ENCODE peak calls at places on chromosome X, in four cellular contexts. F is colonic mucosa, V is GM23338, Z is OCI-LY7. D is an unnamed sample.

GRCh38 chrX:95974885-95975284 is 709.8 kb upstream of the DIAPH2 start:
- DNase-seq in F (no peak), V (no peak), Z (no peak), D (no peak)

GRCh38 chrX:96721398-96721797 is 36.8 kb downstream of the DIAPH2 start:
- DNase-seq in F (no peak), V (no peak), Z (no peak), D (no peak)

GRCh38 chrX:14029039-14029424 is 660 bp downstream of the GEMIN8 start:
- DNase-seq in F (no peak), V (no peak), Z (peak), D (no peak)

GRCh38 chrX:35040871-35041270 is 98.3 kb downstream of the FAM47B start:
- DNase-seq in F (no peak), V (no peak), Z (no peak), D (no peak)

GRCh38 chrX:12721042-12721441 is 70.2 kb upstream of the PRPS2 start:
- DNase-seq in F (no peak), V (no peak), Z (no peak), D (no peak)

GRCh38 chrX:47218920-47219815 is 687 bp downstream of the CDK16 start:
- DNase-seq in F (peak), V (peak), Z (peak), D (no peak)

GRCh38 chrX:7045238-7045955 is 102.1 kb upstream of the STS start:
- DNase-seq in F (no peak), V (no peak), Z (no peak), D (no peak)

GRCh38 chrX:50805316-50805715 is 8.7 kb downstream of the SHROOM4 start:
- DNase-seq in F (no peak), V (no peak), Z (no peak), D (no peak)

GRCh38 chrX:82230013-82230412 is 1028.1 kb downstream of the SH3BGRL start:
- DNase-seq in F (no peak), V (no peak), Z (no peak), D (no peak)

DNA sequence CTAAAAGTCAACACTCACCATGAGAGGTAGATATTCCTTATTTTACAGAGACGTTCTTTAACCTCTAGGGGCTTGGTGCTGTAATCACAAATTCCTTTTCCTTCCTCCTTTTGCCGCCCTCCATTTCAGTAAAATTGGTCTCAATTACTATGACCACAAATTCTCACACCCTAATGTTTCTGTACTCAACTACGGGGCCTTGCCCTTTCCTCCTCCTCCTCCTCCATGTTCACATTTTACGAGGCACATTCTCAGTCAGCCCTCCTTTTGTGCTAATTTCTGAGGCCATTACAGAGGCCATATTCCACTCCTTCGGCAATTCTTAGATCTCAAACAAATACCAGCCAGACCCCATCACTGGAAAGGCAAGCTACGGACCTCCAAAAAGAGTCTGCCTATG is 92.1 kb downstream of the SH3KBP1 start:
- DNase-seq in F (no peak), V (no peak), Z (no peak), D (no peak)
- H3K27ac ChIP-seq in F (no peak), V (no peak), Z (no peak), D (no peak)

GRCh38 chrX:38006778-38007177 is 425 bp downstream of the SYTL5 start:
- DNase-seq in F (no peak), V (no peak), Z (no peak), D (no peak)
- H3K27ac ChIP-seq in F (peak), V (no peak), Z (no peak), D (no peak)

DNA sequence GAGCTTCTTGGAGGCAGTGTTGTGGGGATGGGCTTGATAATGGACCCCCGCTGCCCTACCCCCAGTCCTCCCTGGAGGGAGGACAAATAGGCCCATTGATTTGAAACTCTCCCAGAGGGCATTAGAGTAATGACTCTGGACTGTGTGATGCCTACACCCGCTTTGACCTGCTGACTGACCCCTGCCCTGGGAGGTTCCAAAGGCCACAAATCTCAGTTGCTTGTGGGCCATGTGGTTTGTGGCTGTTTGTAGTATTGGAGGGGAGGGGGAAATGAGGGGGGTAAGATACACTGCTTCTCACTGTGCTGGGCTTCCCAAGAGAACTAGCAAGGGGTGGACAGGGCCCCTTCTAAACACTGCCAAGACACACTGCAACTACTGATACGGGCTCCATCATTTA is 27.6 kb upstream of the BCORL1 start:
- DNase-seq in F (no peak), V (no peak), Z (no peak), D (no peak)
- H3K27ac ChIP-seq in F (no peak), V (no peak), Z (no peak), D (no peak)

GRCh38 chrX:45843518-45843917 is 642.8 kb upstream of the DIPK2B start:
- DNase-seq in F (no peak), V (no peak), Z (no peak), D (no peak)
- H3K27ac ChIP-seq in F (no peak), V (no peak), Z (no peak), D (no peak)

DNA sequence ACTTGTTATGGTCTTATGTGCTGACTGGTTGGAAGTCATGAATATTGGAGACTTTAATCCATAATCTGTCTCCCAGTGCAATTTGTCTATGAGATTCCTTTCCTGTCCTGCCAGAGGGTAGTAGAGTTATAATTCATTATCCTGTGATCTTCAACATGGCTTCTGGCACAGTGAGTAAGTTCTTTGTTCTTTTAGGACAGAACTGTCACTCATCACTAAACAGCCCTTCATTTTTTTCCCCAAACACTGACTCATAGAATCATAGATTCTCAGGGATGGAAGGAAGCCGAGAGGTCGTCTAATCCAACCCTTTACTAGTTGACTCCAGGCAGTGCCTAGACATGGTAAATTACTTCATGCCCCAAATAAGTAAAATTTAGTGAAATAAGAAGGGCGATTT is 78.4 kb downstream of the LUZP4 start:
- DNase-seq in F (no peak), V (no peak), Z (no peak), D (peak)
- H3K27ac ChIP-seq in F (no peak), V (no peak), Z (no peak), D (peak)

DNA sequence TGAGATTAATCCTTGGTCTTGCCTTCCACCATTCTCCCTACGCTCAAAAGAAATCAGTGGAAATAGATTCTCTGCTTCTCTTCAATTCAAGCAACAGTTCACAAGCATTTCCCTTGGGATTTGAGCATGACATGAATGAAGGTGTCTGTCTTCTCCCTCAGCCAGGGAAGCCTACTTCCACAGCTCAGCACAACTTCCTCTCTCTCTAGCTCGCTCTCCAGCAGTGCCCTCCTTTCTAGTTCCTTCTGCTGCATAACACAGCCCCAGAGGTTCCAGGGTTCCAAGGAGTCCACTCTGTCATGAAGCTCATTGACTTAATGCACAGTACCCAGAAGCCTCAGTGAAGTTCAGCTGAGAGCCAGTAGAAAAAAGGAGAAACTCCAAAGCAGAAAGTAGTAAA is 81.3 kb downstream of the PLS3 start:
- DNase-seq in F (no peak), V (peak), Z (no peak), D (no peak)
- H3K27ac ChIP-seq in F (no peak), V (peak), Z (no peak), D (peak)

D was measured in caudate nucleus.